ENCODE peak calls at places on chromosomes 13 and 19, in six cellular contexts. X, T, P, R, L and B are unnamed samples.

GRCh38 chr19:29860492-29860891 is 48.7 kb downstream of the CCNE1 start:
- DNase-seq in R (no peak), X (no peak), T (no peak), P (no peak), L (no peak), B (no peak)

GRCh38 chr13:76863022-76863421 is 23.2 kb downstream of the KCTD12 start:
- DNase-seq in X (no peak), R (no peak), P (no peak), T (no peak), L (no peak), B (no peak)

GRCh38 chr13:59680429-59681024 is 483.2 kb downstream of the DIAPH3 start:
- DNase-seq in P (no peak), X (no peak), R (no peak), L (no peak), T (no peak), B (no peak)

GRCh38 chr13:46396341-46396740 is 9.3 kb upstream of the RUBCNL start:
- DNase-seq in L (no peak), R (no peak), T (no peak), P (no peak), X (no peak), B (no peak)

GRCh38 chr19:13024958-13025653 is 29.8 kb downstream of the NFIX start:
- DNase-seq in T (no peak), X (no peak), R (no peak), P (no peak), L (no peak), B (no peak)

GRCh38 chr13:33281951-33282595 is 3.5 kb downstream of the STARD13 start:
- DNase-seq in L (no peak), P (no peak), X (peak; percentile 50), R (no peak), T (no peak), B (no peak)

GRCh38 chr19:33797821-33798633 is 1.4 kb downstream of the KCTD15 start:
- DNase-seq in X (no peak), T (no peak), R (no peak), P (no peak), L (peak; percentile 61), B (no peak)

GRCh38 chr19:58577581-58578429 is 4.7 kb upstream of the MZF1 start:
- DNase-seq in L (peak; percentile 24), P (no peak), R (no peak), T (no peak), X (no peak), B (no peak)

GRCh38 chr19:33810821-33811220 is 14.2 kb downstream of the KCTD15 start:
- DNase-seq in X (no peak), R (no peak), T (no peak), P (no peak), L (no peak), B (no peak)

GRCh38 chr13:51331354-51331861 is 8.1 kb upstream of the SERPINE3 start:
- DNase-seq in P (no peak), X (no peak), R (no peak), L (no peak), T (no peak), B (no peak)

GRCh38 chr13:93413972-93414717 is 187.5 kb downstream of the GPC6 start:
- DNase-seq in L (no peak), T (no peak), X (no peak), P (no peak), R (no peak), B (no peak)

GRCh38 chr13:110030394-110030928 is 244.1 kb upstream of the IRS2 start:
- DNase-seq in L (no peak), R (no peak), X (no peak), P (no peak), T (no peak), B (no peak)

GRCh38 chr13:50990540-50991506 is 81.2 kb downstream of the RNASEH2B start:
- DNase-seq in L (no peak), P (no peak), T (no peak), R (no peak), X (no peak), B (no peak)

GRCh38 chr13:32142956-32143375 is 111.4 kb downstream of the FRY start:
- DNase-seq in L (no peak), R (peak; percentile 34), P (no peak), X (no peak), T (no peak), B (no peak)

GRCh38 chr13:62092536-62092935 is 676.9 kb upstream of the PCDH20 start:
- DNase-seq in P (no peak), L (no peak), T (no peak), X (no peak), R (no peak), B (no peak)

DNA sequence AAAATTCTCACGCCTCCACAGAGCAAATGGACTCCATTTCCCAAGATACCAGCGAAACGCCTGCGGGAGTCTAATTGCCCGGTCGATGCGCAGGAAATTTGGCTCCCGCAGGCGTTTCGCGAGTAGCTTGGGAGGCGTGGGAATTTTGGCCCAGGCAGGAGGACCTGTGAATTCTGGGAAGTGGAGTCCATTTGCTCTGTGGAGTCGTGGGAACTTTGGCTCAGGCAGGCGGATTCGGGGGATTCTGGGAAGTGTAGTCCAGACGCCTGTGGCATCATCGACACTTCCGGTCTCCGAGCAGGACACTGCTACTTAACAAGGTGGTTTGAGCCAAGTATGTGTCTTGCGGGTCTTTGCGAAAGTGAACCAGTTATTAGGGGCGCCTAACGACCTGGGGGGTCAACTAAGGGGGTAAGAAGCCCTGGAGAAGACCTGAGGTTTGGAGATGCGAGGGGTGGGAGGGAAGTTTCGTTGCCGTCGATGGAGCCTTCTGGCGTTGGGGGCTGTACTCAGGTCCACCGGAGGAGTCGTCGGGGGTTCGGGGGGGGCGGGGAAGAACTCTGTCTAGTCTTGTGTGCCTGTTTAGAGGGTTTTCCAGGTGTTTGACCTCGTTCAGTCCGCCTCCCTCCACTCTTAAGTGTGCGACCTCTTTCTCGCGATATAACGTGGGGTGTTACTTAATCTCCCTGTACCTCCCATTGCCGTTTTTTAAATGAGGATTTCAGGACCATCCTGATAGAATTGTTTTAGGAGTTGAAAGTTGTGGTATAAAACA is at the start of gene ZNF155:
- DNase-seq in T (peak; percentile 95), X (peak; percentile 82), L (peak; percentile 88), P (peak; percentile 77), R (peak; percentile 94), B (peak; percentile 75)
- H3K27ac ChIP-seq in T (peak within 1 kb of the TSS; percentile 1), X (peak within 1 kb of the TSS; percentile 70), L (no peak within 1 kb of the TSS), P (peak within 1 kb of the TSS; percentile 39), R (no peak within 1 kb of the TSS), B (no peak within 1 kb of the TSS)

DNA sequence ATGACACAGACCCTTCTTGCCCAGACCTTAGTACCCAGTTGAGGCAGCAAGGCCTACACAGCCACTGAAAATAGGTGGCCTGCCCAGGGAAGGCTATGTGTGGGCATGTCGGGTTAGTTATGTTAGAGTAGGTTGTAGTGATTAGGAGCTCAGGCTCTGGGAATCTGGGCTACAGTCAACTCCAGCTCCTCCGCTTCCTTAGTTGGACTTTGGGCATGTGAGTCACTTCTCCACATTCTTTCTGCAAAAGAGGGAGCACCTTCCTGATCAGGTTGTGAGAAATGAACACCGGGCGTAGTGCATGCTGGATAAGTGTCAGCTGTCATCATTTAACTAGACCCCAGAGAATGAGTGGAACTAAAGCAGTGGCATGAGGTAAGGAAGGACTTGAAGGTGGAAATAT is 64.8 kb downstream of the ARHGAP35 start:
- DNase-seq in T (no peak), R (no peak), L (no peak), X (no peak), P (no peak), B (no peak)
- H3K27ac ChIP-seq in T (peak overlapping the region; percentile 96), R (no peak overlapping the region), L (no peak overlapping the region), X (peak overlapping the region; percentile 89), P (no peak overlapping the region), B (peak overlapping the region; percentile 84)

GRCh38 chr19:50510121-50510670 is 795 bp downstream of the JOSD2 start:
- DNase-seq in P (no peak), R (no peak), T (no peak), L (no peak), X (no peak), B (no peak)

GRCh38 chr19:50509366-50509765 is 1.6 kb downstream of the JOSD2 start:
- DNase-seq in P (no peak), X (no peak), R (no peak), L (no peak), T (no peak), B (no peak)

GRCh38 chr19:50507376-50507775 is 3.6 kb downstream of the JOSD2 start:
- DNase-seq in L (no peak), T (no peak), X (no peak), P (no peak), R (no peak), B (no peak)

GRCh38 chr19:50510700-50511068 is 307 bp downstream of the JOSD2 start:
- DNase-seq in T (no peak), R (no peak), L (no peak), P (no peak), X (no peak), B (no peak)

DNA sequence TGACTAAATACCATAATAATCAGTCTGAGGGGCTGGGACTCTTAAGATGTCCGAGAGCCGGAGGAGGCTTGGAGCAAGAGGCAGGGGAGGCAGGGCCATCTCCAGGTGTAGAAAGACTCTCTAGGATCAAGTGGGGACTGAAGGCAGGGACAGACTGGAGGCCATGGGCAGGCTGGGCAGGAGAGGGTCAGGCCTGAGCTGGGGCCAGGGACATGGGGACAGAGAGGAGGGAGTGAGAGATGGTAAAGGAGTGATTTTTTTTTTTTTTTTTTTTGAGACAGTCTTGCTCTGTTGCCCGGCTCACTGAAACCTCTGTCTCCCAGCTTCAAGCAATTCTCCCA is 2.2 kb downstream of the JOSD2 start:
- DNase-seq in L (no peak), X (no peak), T (no peak), R (no peak), P (no peak), B (no peak)
- H3K27ac ChIP-seq in L (no peak overlapping the region), X (no peak overlapping the region), T (no peak overlapping the region), R (no peak overlapping the region), P (no peak overlapping the region), B (no peak overlapping the region)

GRCh38 chr19:18419699-18420460 is 682 bp downstream of the SSBP4 start:
- DNase-seq in X (no peak), L (peak; percentile 64), R (no peak), T (no peak), P (peak; percentile 77), B (no peak)

GRCh38 chr19:18419195-18419698 is at the start of gene SSBP4:
- DNase-seq in R (no peak), L (peak; percentile 83), X (no peak), T (no peak), P (peak; percentile 83), B (peak; percentile 67)

GRCh38 chr19:18417250-18418033 is 1.8 kb upstream of the SSBP4 start:
- DNase-seq in X (no peak), R (no peak), L (peak; percentile 71), T (no peak), P (peak; percentile 64), B (peak; percentile 65)

GRCh38 chr19:18418034-18418724 is 1.0 kb upstream of the SSBP4 start:
- DNase-seq in T (no peak), L (peak; percentile 59), X (no peak), P (peak; percentile 57), R (no peak), B (no peak)

GRCh38 chr19:18418725-18419194 is 438 bp upstream of the SSBP4 start:
- DNase-seq in R (no peak), P (peak; percentile 77), X (no peak), T (no peak), L (peak; percentile 61), B (no peak)
- H3K27ac ChIP-seq in R (no peak overlapping the region), P (peak overlapping the region; percentile 83), X (peak overlapping the region; percentile 36), T (peak overlapping the region; percentile 93), L (peak overlapping the region; percentile 58), B (peak overlapping the region; percentile 95)